ENCODE peak calls at places on chromosome 11, in six cellular contexts. I is GM23248; P is activated effector memory CD4-positive, alpha-beta T cell treated with Interleukin-2 at 50 U/mL for 16 hours; Y is HFFc6; M is NCI-H1417; V is AML-193. X is an unnamed sample.

GRCh38 chr11:117796456-117797428 is at the start of gene DSCAML1:
- DNase-seq in I (peak), P (no peak), Y (no peak), M (peak), V (no peak), X (no peak)

GRCh38 chr11:65553301-65554001 is 4.7 kb downstream of the LTBP3 start:
- DNase-seq in I (no peak), P (peak), Y (no peak), M (peak), V (peak), X (no peak)

GRCh38 chr11:59145534-59145933 is 2.9 kb downstream of the FAM111A start:
- DNase-seq in I (peak), P (no peak), Y (peak), M (no peak), V (peak), X (peak)

GRCh38 chr11:23113887-23114216 is 253.6 kb upstream of the CCDC179 start:
- DNase-seq in I (no peak), P (no peak), Y (no peak), M (no peak), V (no peak), X (no peak)

GRCh38 chr11:30585892-30586250 is 282 bp downstream of the MPPED2 start:
- DNase-seq in I (peak), P (no peak), Y (no peak), M (peak), V (no peak), X (no peak)

GRCh38 chr11:102421262-102421661 is 31.3 kb downstream of the TMEM123 start:
- DNase-seq in I (no peak), P (no peak), Y (no peak), M (peak), V (no peak), X (no peak)

GRCh38 chr11:125923012-125923579 is 18.8 kb downstream of the DDX25 start:
- DNase-seq in I (peak), P (peak), Y (peak), M (peak), V (peak), X (peak)

GRCh38 chr11:67276821-67277230 is 10.6 kb downstream of the GRK2 start:
- DNase-seq in I (peak), P (peak), Y (peak), M (no peak), V (peak), X (peak)

GRCh38 chr11:46520971-46521745 is 72.7 kb downstream of the AMBRA1 start:
- DNase-seq in I (peak), P (no peak), Y (peak), M (no peak), V (no peak), X (peak)

GRCh38 chr11:110093407-110094297 is 460 bp downstream of the ZC3H12C start:
- DNase-seq in I (peak), P (no peak), Y (peak), M (peak), V (no peak), X (peak)

GRCh38 chr11:126636911-126637799 is 281.7 kb downstream of the ST3GAL4 start:
- DNase-seq in I (peak), P (no peak), Y (peak), M (no peak), V (no peak), X (peak)

GRCh38 chr11:22920939-22921565 is 60.8 kb upstream of the CCDC179 start:
- DNase-seq in I (peak), P (no peak), Y (peak), M (peak), V (peak), X (peak)

GRCh38 chr11:94769897-94770296 is 1.7 kb downstream of the AMOTL1 start:
- DNase-seq in I (peak), P (no peak), Y (no peak), M (no peak), V (no peak), X (no peak)

GRCh38 chr11:47573321-47573720 is 5.4 kb downstream of the KBTBD4 start:
- DNase-seq in I (no peak), P (no peak), Y (no peak), M (no peak), V (no peak), X (no peak)

GRCh38 chr11:123268118-123268517 is 73.1 kb upstream of the CLMP start:
- DNase-seq in I (peak), P (no peak), Y (no peak), M (peak), V (no peak), X (no peak)

GRCh38 chr11:119700536-119701346 is 28.3 kb downstream of the NECTIN1 start:
- DNase-seq in I (peak), P (no peak), Y (no peak), M (no peak), V (no peak), X (peak)

GRCh38 chr11:126862664-126863247 is 137.8 kb downstream of the KIRREL3 start:
- DNase-seq in I (no peak), P (no peak), Y (no peak), M (peak), V (no peak), X (no peak)

GRCh38 chr11:117281159-117281558 is 10.0 kb upstream of the BACE1-AS start:
- DNase-seq in I (peak), P (no peak), Y (peak), M (no peak), V (no peak), X (peak)

GRCh38 chr11:6604081-6604626 is 580 bp downstream of the ILK start:
- DNase-seq in I (peak), P (peak), Y (peak), M (peak), V (peak), X (peak)

GRCh38 chr11:103661185-103661584 is 375.3 kb upstream of the DDI1 start:
- DNase-seq in I (no peak), P (no peak), Y (no peak), M (no peak), V (no peak), X (no peak)

GRCh38 chr11:24078056-24078455 is 418.8 kb upstream of the LUZP2 start:
- DNase-seq in I (no peak), P (no peak), Y (peak), M (no peak), V (no peak), X (no peak)

GRCh38 chr11:8325905-8326304 is 62.2 kb upstream of the LMO1 start:
- DNase-seq in I (no peak), P (no peak), Y (no peak), M (no peak), V (no peak), X (no peak)